ENCODE peak calls at places on chromosomes 12 and 14, in six cellular contexts. M is GM23338, I is H9, R is neuronal stem cell, B is mesenchymal stem cell, Z is HCT116. T is an unnamed sample.

GRCh38 chr14:54230645-54231044 is 166.2 kb upstream of the CDKN3 start:
- DNase-seq in M (no peak), I (no peak), R (no peak), B (no peak), Z (no peak), T (no peak)

GRCh38 chr12:14769462-14769836 is 33.8 kb downstream of the WBP11 start:
- DNase-seq in M (peak; percentile 90), I (peak; percentile 87), R (no peak), B (peak; percentile 45), Z (no peak), T (no peak)

GRCh38 chr12:124586756-124587155 is 19.3 kb upstream of the NCOR2 start:
- DNase-seq in M (no peak), I (no peak), R (no peak), B (no peak), Z (no peak), T (no peak)

GRCh38 chr12:101696477-101697196 is 803 bp upstream of the CHPT1 start:
- DNase-seq in M (peak; percentile 8), I (no peak), R (no peak), B (no peak), Z (no peak), T (no peak)

GRCh38 chr12:34396006-34396860 is 373.9 kb downstream of the ALG10 start:
- DNase-seq in M (no peak), I (peak; percentile 13), R (no peak), B (no peak), Z (no peak), T (peak; percentile 69)

GRCh38 chr12:98369601-98370000 is 145.8 kb upstream of the TMPO start:
- DNase-seq in M (no peak), I (no peak), R (no peak), B (no peak), Z (no peak), T (no peak)

GRCh38 chr14:90981658-90982057 is 78.8 kb downstream of the RPS6KA5 start:
- DNase-seq in M (no peak), I (no peak), R (no peak), B (no peak), Z (no peak), T (no peak)

GRCh38 chr14:62807636-62808035 is 237.6 kb downstream of the KCNH5 start:
- DNase-seq in M (peak; percentile 3), I (no peak), R (no peak), B (no peak), Z (no peak), T (no peak)

GRCh38 chr14:74347795-74348100 is 523 bp upstream of the VRTN start:
- DNase-seq in M (no peak), I (no peak), R (no peak), B (no peak), Z (no peak), T (no peak)

GRCh38 chr14:39251547-39251946 is 17.8 kb downstream of the MIA2 start:
- DNase-seq in M (no peak), I (no peak), R (no peak), B (no peak), Z (no peak), T (no peak)

DNA sequence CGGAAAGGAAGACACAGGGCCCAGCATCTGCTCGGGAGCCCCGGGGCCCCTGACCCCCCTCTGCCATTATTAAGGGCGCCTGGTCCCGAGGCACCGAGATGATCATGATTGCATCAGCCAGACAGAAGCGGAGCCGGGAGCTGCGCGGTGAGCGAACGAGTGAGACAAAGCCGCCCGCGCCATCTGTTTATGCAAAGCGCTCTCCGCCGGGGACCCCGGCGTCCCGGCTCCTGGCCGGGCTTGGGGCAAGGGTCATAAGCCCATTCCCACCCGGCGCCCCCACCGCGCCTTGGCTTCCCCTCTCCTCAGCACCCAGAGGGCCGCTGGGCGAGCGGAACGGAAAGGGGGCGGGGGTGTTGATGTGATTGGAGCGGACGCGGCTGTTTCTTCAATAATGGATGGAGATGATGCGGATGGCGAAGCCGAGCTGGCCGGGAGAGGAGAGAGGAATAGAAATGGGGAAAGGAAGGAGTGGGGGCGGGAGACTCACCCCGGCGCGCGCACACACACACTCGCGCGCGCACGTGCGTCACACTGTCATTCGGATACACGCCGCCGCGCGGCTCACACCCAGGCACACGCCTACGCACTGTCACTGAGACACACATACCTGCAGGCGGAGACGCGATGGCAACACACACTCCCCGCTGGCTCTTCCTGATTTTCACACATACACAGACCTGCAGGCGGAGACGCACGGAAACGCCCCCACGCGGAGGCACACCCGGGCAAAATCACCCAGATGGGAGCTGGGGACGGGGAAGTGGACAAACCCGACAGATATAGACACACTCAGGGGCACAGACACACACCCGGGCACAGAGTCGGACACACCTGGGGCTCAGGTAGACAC is 10.7 kb downstream of the STAC3 start:
- DNase-seq in M (peak; percentile 67), I (peak; percentile 64), R (no peak), B (peak; percentile 68), Z (peak; percentile 47), T (peak; percentile 93)
- H3K4me1 ChIP-seq in M (peaks cover 48% of the 10 kb centered on the region), I (peaks cover 4% of the 10 kb centered on the region), R (peaks cover 49% of the 10 kb centered on the region), B (peaks cover 48% of the 10 kb centered on the region), Z (peaks cover 34% of the 10 kb centered on the region), T (peaks cover 34% of the 10 kb centered on the region)

GRCh38 chr12:57898308-57898970 is 42.9 kb upstream of the ATP23 start:
- DNase-seq in M (no peak), I (no peak), R (no peak), B (no peak), Z (no peak), T (no peak)
- H3K4me2 ChIP-seq in M (no peak overlapping the region), I (no peak overlapping the region), R (no peak overlapping the region), B (no peak overlapping the region), Z (no peak overlapping the region), T (peak overlapping the region; percentile 42)

GRCh38 chr12:52026267-52026666 is 19.5 kb downstream of the TAMALIN start:
- DNase-seq in M (no peak), I (no peak), R (no peak), B (peak; percentile 75), Z (no peak), T (no peak)
- H3K4me1 ChIP-seq in M (peaks cover 22% of the 10 kb centered on the region), I (peaks cover 3% of the 10 kb centered on the region), R (peaks cover 23% of the 10 kb centered on the region), B (peaks cover 23% of the 10 kb centered on the region), Z (peaks cover 34% of the 10 kb centered on the region), T (peaks cover 9% of the 10 kb centered on the region)

DNA sequence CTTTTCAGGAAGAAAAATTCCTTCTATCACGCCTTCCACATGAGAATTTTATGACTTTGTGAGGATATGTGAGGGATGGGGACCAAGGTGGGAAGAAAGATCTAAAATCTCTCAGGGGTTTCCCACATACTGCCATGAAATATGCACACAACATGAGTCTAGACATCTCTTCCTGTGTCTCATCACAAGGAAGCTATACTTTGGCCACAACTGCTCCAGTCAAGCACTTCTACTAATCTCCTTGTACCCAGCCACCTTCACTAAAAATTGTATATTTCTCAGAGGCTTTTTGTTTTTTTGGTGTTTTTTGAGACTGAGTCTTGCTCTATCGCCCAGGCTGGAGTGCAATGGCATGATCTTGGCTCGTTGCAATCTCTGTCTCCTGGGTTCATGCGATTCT is 3.2 kb downstream of the OSBPL8 start:
- DNase-seq in M (no peak), I (no peak), R (no peak), B (no peak), Z (no peak), T (no peak)
- H3K4me2 ChIP-seq in M (no peak overlapping the region), I (no peak overlapping the region), R (no peak overlapping the region), B (no peak overlapping the region), Z (no peak overlapping the region), T (no peak overlapping the region)

DNA sequence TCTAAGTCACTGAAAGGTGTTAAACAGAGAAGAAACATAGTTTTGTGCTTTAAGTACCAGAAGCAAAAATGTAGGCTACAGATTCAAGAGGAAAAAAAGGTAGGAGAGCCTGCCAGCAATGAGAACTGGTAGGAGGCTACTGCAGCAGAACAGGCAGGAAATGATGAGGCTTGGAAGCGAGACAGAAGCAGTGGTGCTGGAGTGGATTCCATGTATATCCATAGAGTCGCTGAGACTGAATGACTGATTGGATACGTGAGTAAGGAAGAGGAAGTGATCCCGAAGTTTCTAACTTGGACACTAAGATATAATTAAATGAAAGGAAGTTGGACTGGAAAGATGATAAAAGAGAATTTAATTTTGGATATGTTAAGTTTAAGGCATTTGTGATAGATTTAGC is 45.0 kb upstream of the CCDC91 start:
- DNase-seq in M (no peak), I (no peak), R (no peak), B (no peak), Z (no peak), T (peak; percentile 15)
- H3K4me1 ChIP-seq in M (no peaks in the 10 kb centered on the region), I (no peaks in the 10 kb centered on the region), R (no peaks in the 10 kb centered on the region), B (no peaks in the 10 kb centered on the region), Z (no peaks in the 10 kb centered on the region), T (no peaks in the 10 kb centered on the region)

T was measured in osteoblast.